ENCODE peak calls at places on chromosomes 1 and 21, in four cellular contexts. P is foreskin keratinocyte, G is lung, Z is fibroblast of lung. O is an unnamed sample.
A peak's percentile ranks its signal among the peaks of the same experiment; 100 is the strongest.

GRCh38 chr21:45550552-45551210 is 8.4 kb upstream of the SLC19A1 start:
- DNase-seq in Z (peak; percentile 31), G (no peak), P (no peak), O (no peak)

GRCh38 chr1:160399544-160400283 is 650 bp upstream of the VANGL2 start:
- DNase-seq in Z (no peak), G (no peak), P (no peak), O (no peak)

GRCh38 chr21:14492890-14493289 is 53.2 kb downstream of the SAMSN1 start:
- DNase-seq in P (no peak), Z (no peak), G (no peak), O (no peak)

GRCh38 chr21:14773777-14774345 is 227.7 kb upstream of the SAMSN1 start:
- DNase-seq in G (peak; percentile 43), Z (no peak), P (no peak), O (no peak)

GRCh38 chr21:36471254-36471723 is 8.6 kb downstream of the CLDN14 start:
- DNase-seq in P (peak; percentile 56), G (no peak), Z (no peak), O (no peak)

GRCh38 chr1:38925381-38925780 is 16.2 kb downstream of the RHBDL2 start:
- DNase-seq in P (no peak), Z (no peak), G (no peak), O (no peak)

GRCh38 chr1:102772831-102773230 is 335.5 kb downstream of the COL11A1 start:
- DNase-seq in G (no peak), P (no peak), Z (no peak), O (no peak)

GRCh38 chr1:198809247-198809646 is 170.4 kb downstream of the PTPRC start:
- DNase-seq in G (no peak), P (no peak), Z (peak; percentile 57), O (no peak)

GRCh38 chr21:16241021-16241420 is 511.2 kb downstream of the USP25 start:
- DNase-seq in P (no peak), Z (no peak), G (no peak), O (no peak)

GRCh38 chr1:65359888-65360287 is 50.5 kb downstream of the DNAJC6 start:
- DNase-seq in G (no peak), P (no peak), Z (no peak), O (no peak)

GRCh38 chr1:239731079-239731744 is 344.8 kb downstream of the CHRM3 start:
- DNase-seq in P (no peak), G (no peak), Z (no peak), O (no peak)

GRCh38 chr1:62271932-62272728 is 47.1 kb downstream of the KANK4 start:
- DNase-seq in P (no peak), Z (no peak), G (no peak), O (no peak)

GRCh38 chr1:119046429-119047039 is 58.4 kb upstream of the TBX15 start:
- DNase-seq in P (peak; percentile 30), G (no peak), Z (peak; percentile 78), O (no peak)

GRCh38 chr1:36876990-36877389 is 157.3 kb downstream of the GRIK3 start:
- DNase-seq in G (no peak), Z (no peak), P (no peak), O (no peak)

DNA sequence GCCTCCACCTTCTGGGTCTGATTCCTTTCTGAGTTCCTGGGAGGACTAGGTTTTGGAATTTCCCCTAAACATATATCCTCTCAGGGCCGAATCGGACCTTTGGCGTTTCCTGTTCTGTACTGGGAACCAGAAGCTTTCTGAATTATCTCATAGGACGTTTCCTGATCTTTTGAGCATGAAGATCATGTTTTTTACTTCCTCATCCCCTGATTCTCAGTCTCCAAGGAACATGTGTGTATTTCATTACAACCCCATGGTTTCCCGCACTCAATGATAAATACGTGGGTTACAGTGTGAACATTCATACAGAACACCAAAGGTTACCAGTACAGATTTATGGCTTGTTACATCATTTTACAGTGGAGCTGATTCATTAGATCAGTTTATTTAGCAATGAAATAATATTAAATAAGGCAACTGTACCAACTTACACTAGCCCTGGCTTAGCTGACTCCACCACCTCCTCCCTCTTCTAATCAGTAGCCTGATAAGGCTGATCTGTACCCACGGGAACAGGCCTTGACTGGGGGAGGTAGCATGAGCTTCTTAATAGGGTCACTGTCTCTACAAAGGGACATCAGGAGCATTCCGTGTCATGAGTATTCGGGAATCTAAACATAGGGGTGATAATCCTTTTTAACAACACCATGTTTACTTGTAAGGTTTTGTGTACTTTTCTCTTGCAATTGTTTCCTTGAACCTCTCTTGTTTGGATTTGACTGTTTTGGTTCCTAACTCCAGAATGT is 57.8 kb upstream of the ERRFI1 start:
- DNase-seq in P (no peak), Z (peak; percentile 84), G (no peak), O (no peak)
- H3K27ac ChIP-seq in P (no peak overlapping the region), Z (peak overlapping the region; percentile 79), G (peak overlapping the region; percentile 31), O (no peak overlapping the region)

DNA sequence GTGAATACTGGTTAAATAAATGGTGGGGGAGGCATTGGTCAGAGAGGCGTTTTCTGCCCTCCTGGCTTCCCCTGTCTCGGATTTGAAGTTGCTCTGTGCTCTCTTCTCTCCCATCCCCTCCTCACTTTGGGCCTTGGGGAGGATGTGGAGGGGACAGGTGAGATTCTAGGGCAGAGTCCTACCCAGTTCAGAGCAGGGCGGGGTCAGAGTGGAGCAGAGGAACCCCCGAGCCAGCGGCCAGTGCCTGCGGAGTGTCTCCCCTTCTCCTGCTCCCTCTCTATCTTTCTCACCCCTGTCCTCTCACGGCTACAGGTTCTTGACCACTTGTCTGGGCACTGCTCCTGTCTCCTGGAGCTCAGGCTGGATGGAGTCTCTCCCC is 8.1 kb downstream of the KNCN start:
- DNase-seq in Z (no peak), P (no peak), G (no peak), O (no peak)
- H3K27me3 ChIP-seq in Z (peaks cover 43% of the 10 kb centered on the region), P (peaks cover 66% of the 10 kb centered on the region), G (no peaks in the 10 kb centered on the region), O (peaks cover 46% of the 10 kb centered on the region)

GRCh38 chr1:224929335-224930237 is at the start of gene DNAH14:
- DNase-seq in P (peak; percentile 23), G (peak; percentile 88), Z (peak; percentile 83), O (peak; percentile 81)
- H3K27ac ChIP-seq in P (no peak within 1 kb of the TSS), G (peak within 1 kb of the TSS; percentile 63), Z (peak within 1 kb of the TSS; percentile 81), O (peak within 1 kb of the TSS; percentile 76)

GRCh38 chr1:235650341-235651169 is 971 bp upstream of the GNG4 start:
- DNase-seq in G (no peak), Z (peak; percentile 9), P (no peak), O (no peak)
- H3K27me3 ChIP-seq in G (no peaks in the 10 kb centered on the region), Z (peaks cover 21% of the 10 kb centered on the region), P (peaks cover 74% of the 10 kb centered on the region), O (peaks cover 9% of the 10 kb centered on the region)

GRCh38 chr1:169421309-169421708 is 6.0 kb downstream of the CCDC181 start:
- DNase-seq in P (no peak), Z (no peak), G (no peak), O (no peak)

GRCh38 chr1:169427081-169427611 is at the start of gene CCDC181:
- DNase-seq in P (no peak), Z (peak; percentile 78), G (no peak), O (peak; percentile 11)

DNA sequence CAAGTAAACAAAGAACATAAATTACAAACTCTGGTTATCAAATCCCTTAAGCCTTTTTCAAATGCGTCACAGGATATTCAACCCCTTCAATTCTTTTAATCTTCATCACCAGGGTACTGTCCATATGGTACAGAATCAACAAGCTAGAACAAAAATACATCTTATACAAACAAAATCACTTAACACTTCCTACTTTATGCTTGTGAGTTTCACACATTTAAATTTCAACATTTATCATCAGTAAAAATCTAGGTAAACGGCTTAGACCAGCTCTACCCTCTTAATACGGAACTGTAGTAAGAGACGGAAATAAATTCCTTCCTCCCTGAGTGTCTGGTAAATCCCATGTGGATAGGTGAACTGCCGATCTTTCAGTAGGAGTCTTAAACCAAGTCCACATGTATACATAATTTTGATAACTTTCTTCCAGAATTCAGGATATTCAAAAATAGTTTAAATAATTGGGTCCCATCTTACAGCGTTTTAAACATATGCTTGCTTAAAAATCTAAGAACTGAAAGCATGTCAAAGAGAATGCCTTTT is 1.0 kb downstream of the CCDC181 start:
- DNase-seq in G (no peak), P (no peak), Z (no peak), O (no peak)
- H3K27ac ChIP-seq in G (no peak overlapping the region), P (no peak overlapping the region), Z (no peak overlapping the region), O (no peak overlapping the region)

GRCh38 chr1:155082301-155082940 is 3.8 kb downstream of the EFNA3 start:
- DNase-seq in G (no peak), Z (no peak), P (no peak), O (no peak)
- H3K27me3 ChIP-seq in G (no peaks in the 10 kb centered on the region), Z (peaks cover 62% of the 10 kb centered on the region), P (peaks cover 46% of the 10 kb centered on the region), O (peaks cover 61% of the 10 kb centered on the region)